ENCODE peak calls at places on chromosome 2, in six cellular contexts. C, U, R, I, B and T are unnamed samples.
A peak's percentile ranks its signal among the peaks of the same experiment; 100 is the strongest.

GRCh38 chr2:134142903-134143302 is 111.0 kb upstream of the MGAT5 start:
- DNase-seq in C (no peak), U (peak; percentile 53), R (no peak), I (no peak), B (no peak), T (peak; percentile 70)

GRCh38 chr2:65576861-65577601 is 144.6 kb upstream of the SPRED2 start:
- DNase-seq in C (no peak), U (peak; percentile 93), R (no peak), I (no peak), B (peak; percentile 82), T (peak; percentile 80)

GRCh38 chr2:42795871-42796301 is 3.5 kb upstream of the HAAO start:
- DNase-seq in C (no peak), U (peak; percentile 84), R (no peak), I (no peak), B (no peak), T (peak; percentile 50)

GRCh38 chr2:30026091-30027055 is 105.0 kb upstream of the ALK start:
- DNase-seq in C (peak; percentile 67), U (peak; percentile 89), R (peak; percentile 56), I (no peak), B (peak; percentile 76), T (peak; percentile 73)

GRCh38 chr2:132901661-132902060 is 231.7 kb upstream of the LYPD1 start:
- DNase-seq in C (no peak), U (no peak), R (no peak), I (no peak), B (no peak), T (no peak)

GRCh38 chr2:220269421-220269820 is 642.0 kb downstream of the SLC4A3 start:
- DNase-seq in C (no peak), U (no peak), R (no peak), I (no peak), B (no peak), T (no peak)

GRCh38 chr2:12448846-12449480 is 267.8 kb upstream of the TRIB2 start:
- DNase-seq in C (no peak), U (peak; percentile 13), R (no peak), I (no peak), B (no peak), T (no peak)

GRCh38 chr2:214578395-214578794 is 167.5 kb downstream of the VWC2L start:
- DNase-seq in C (no peak), U (no peak), R (no peak), I (no peak), B (no peak), T (no peak)

GRCh38 chr2:118842687-118843491 is 4.6 kb downstream of the EN1 start:
- DNase-seq in C (no peak), U (no peak), R (no peak), I (no peak), B (no peak), T (no peak)

GRCh38 chr2:240769096-240769495 is 50.9 kb downstream of the KIF1A start:
- DNase-seq in C (no peak), U (no peak), R (no peak), I (no peak), B (no peak), T (no peak)

GRCh38 chr2:131724019-131724418 is 196.3 kb downstream of the CCDC74A start:
- DNase-seq in C (no peak), U (no peak), R (no peak), I (no peak), B (no peak), T (no peak)

GRCh38 chr2:192195548-192196418 is 1.1 kb upstream of the TMEFF2 start:
- DNase-seq in C (peak; percentile 63), U (no peak), R (peak; percentile 44), I (peak; percentile 59), B (peak; percentile 24), T (peak; percentile 42)

GRCh38 chr2:192194065-192194865 is 468 bp downstream of the TMEFF2 start:
- DNase-seq in C (peak; percentile 61), U (no peak), R (peak; percentile 59), I (peak; percentile 64), B (peak; percentile 3), T (peak; percentile 8)

GRCh38 chr2:192194866-192195547 is at the start of gene TMEFF2:
- DNase-seq in C (peak; percentile 72), U (no peak), R (peak; percentile 73), I (peak; percentile 66), B (peak; percentile 95), T (peak; percentile 88)

GRCh38 chr2:192190474-192190873 is 4.3 kb downstream of the TMEFF2 start:
- DNase-seq in C (no peak), U (no peak), R (no peak), I (no peak), B (peak; percentile 4), T (peak; percentile 24)
- TF ChIP-seq CTCF in C (peak; percentile 28), U (peak; percentile 65), R (no peak), I (peak; percentile 31), B (peak; percentile 56), T (peak; percentile 63)

GRCh38 chr2:60499651-60500300 is 53.7 kb downstream of the BCL11A start:
- DNase-seq in C (no peak), U (no peak), R (no peak), I (no peak), B (no peak), T (peak; percentile 41)
- H3K27ac ChIP-seq in C (no peak overlapping the region), U (no peak overlapping the region), R (no peak overlapping the region), I (no peak overlapping the region), B (no peak overlapping the region), T (peak overlapping the region; percentile 47)

GRCh38 chr2:233059547-233059796 is 670 bp upstream of the INPP5D start:
- DNase-seq in C (no peak), U (no peak), R (no peak), I (no peak), B (no peak), T (no peak)
- TF ChIP-seq CTCF in C (no peak), U (no peak), R (no peak), I (no peak), B (peak; percentile 13), T (no peak)

GRCh38 chr2:88690591-88691338 is 708 bp upstream of the RPIA start:
- DNase-seq in C (peak; percentile 78), U (no peak), R (peak; percentile 61), I (no peak), B (peak; percentile 49), T (peak; percentile 73)
- H3K27ac ChIP-seq in C (peak overlapping the region; percentile 85), U (peak overlapping the region; percentile 17), R (peak overlapping the region; percentile 87), I (peak overlapping the region; percentile 78), B (peak overlapping the region; percentile 90), T (peak overlapping the region; percentile 68)